ENCODE peak calls at places on chromosomes 16 and 17, in six cellular contexts. P is HFFc6; B is RWPE1; Z is sciatic nerve; W is transverse colon; I is stimulated activated naive B cell treated with anti-CD40 and anti-IgM and Interleukin-4, amounts not matched to agents 10 μg/mL and 1 μg/mL and 100 μg/mL, for 72 hours. K is an unnamed sample.

GRCh38 chr17:2481760-2482159 is 29.9 kb downstream of the METTL16 start:
- DNase-seq in B (no peak), I (no peak), P (no peak), Z (no peak), W (no peak), K (no peak)

GRCh38 chr16:67405336-67405735 is 10.9 kb downstream of the ZDHHC1 start:
- DNase-seq in P (no peak), W (no peak), B (no peak), Z (no peak), I (no peak), K (no peak)

GRCh38 chr16:35598696-35599332 is 2139.4 kb downstream of the TP53TG3F start:
- DNase-seq in P (no peak), Z (no peak), I (no peak), B (no peak), W (no peak), K (no peak)

GRCh38 chr16:3788711-3789374 is 71.5 kb upstream of the TRAP1 start:
- DNase-seq in Z (no peak), W (no peak), I (no peak), P (no peak), B (no peak), K (no peak)

GRCh38 chr17:62062936-62063335 is 2.1 kb downstream of the MED13 start:
- DNase-seq in W (no peak), I (no peak), P (no peak), Z (no peak), B (no peak), K (no peak)

GRCh38 chr16:86575754-86576557 is 2.4 kb upstream of the FOXL1 start:
- DNase-seq in W (peak), Z (peak), P (peak), B (peak), I (no peak), K (peak)

GRCh38 chr17:65743313-65743665 is 181.8 kb upstream of the AXIN2 start:
- DNase-seq in Z (no peak), P (no peak), B (no peak), I (no peak), W (no peak), K (no peak)

GRCh38 chr16:27742333-27742732 is 192.4 kb downstream of the KATNIP start:
- DNase-seq in B (peak), W (no peak), I (no peak), Z (no peak), P (no peak), K (no peak)

GRCh38 chr17:49316889-49317288 is 45.2 kb downstream of the ZNF652 start:
- DNase-seq in P (no peak), Z (no peak), B (no peak), W (no peak), I (no peak), K (no peak)